ENCODE peak calls at places on chromosomes 1 and 21, in six cellular contexts. Z is stomach, O is ovary, R is heart left ventricle, W is body of pancreas, I is IMR-90. H is an unnamed sample.

GRCh38 chr21:44867464-44867863 is 6.0 kb downstream of the PTTG1IP start:
- DNase-seq in O (no peak), Z (no peak), R (no peak), I (no peak), W (no peak), H (no peak)

GRCh38 chr1:70044832-70045231 is 160.5 kb downstream of the LRRC40 start:
- DNase-seq in Z (no peak), R (no peak), W (no peak), I (peak; percentile 79), O (no peak), H (no peak)

GRCh38 chr1:3741566-3742438 is 10.4 kb upstream of the CCDC27 start:
- DNase-seq in O (no peak), I (no peak), Z (no peak), W (no peak), R (no peak), H (no peak)

GRCh38 chr1:41783189-41783639 is 135.5 kb downstream of the HIVEP3 start:
- DNase-seq in Z (no peak), I (peak; percentile 85), W (no peak), R (no peak), O (no peak), H (no peak)

GRCh38 chr1:37317870-37318431 is 156.4 kb upstream of the ZC3H12A start:
- DNase-seq in R (no peak), Z (no peak), O (no peak), I (no peak), W (no peak), H (no peak)

GRCh38 chr1:84406209-84406917 is 8.1 kb downstream of the DNASE2B start:
- DNase-seq in R (no peak), O (no peak), Z (no peak), W (no peak), I (peak; percentile 46), H (no peak)

GRCh38 chr1:59122527-59122926 is 174.4 kb upstream of the FGGY start:
- DNase-seq in O (no peak), I (no peak), Z (no peak), W (no peak), R (no peak), H (no peak)

GRCh38 chr1:186078245-186078644 is 296.8 kb downstream of the TPR start:
- DNase-seq in I (no peak), W (no peak), R (no peak), Z (no peak), O (no peak), H (no peak)

GRCh38 chr1:167748901-167749300 is 27.1 kb downstream of the MPZL1 start:
- DNase-seq in I (peak; percentile 46), O (no peak), R (no peak), W (no peak), Z (no peak), H (no peak)

GRCh38 chr21:33984021-33984481 is 68.4 kb upstream of the ATP5PO start:
- DNase-seq in R (no peak), W (no peak), O (no peak), I (no peak), Z (no peak), H (no peak)

GRCh38 chr1:170598618-170599017 is 65.3 kb upstream of the PRRX1 start:
- DNase-seq in O (no peak), R (no peak), Z (no peak), W (no peak), I (no peak), H (no peak)

GRCh38 chr1:246591047-246591446 is 24.8 kb downstream of the CNST start:
- DNase-seq in W (no peak), I (no peak), R (no peak), O (no peak), Z (no peak), H (no peak)

GRCh38 chr1:211126622-211127021 is 7.3 kb downstream of the KCNH1 start:
- DNase-seq in Z (no peak), I (peak; percentile 23), W (no peak), R (no peak), O (no peak), H (no peak)

GRCh38 chr1:237013608-237014007 is 9.4 kb upstream of the MT1HL1 start:
- DNase-seq in R (no peak), O (no peak), W (no peak), Z (no peak), I (no peak), H (no peak)

GRCh38 chr1:23343246-23344110 is 606 bp downstream of the HNRNPR start:
- DNase-seq in Z (peak; percentile 29), O (no peak), W (peak; percentile 32), R (no peak), I (peak; percentile 82), H (peak; percentile 74)

GRCh38 chr1:204095248-204095640 is 22.3 kb downstream of the SOX13 start:
- DNase-seq in I (no peak), R (no peak), Z (no peak), O (no peak), W (no peak), H (no peak)

GRCh38 chr1:117537291-117537920 is 68.4 kb upstream of the TENT5C start:
- DNase-seq in O (no peak), W (peak; percentile 74), Z (peak; percentile 74), R (no peak), I (no peak), H (no peak)

GRCh38 chr1:180154003-180154324 is 705 bp upstream of the QSOX1 start:
- DNase-seq in W (no peak), Z (no peak), O (no peak), R (no peak), I (no peak), H (peak; percentile 47)

GRCh38 chr1:77025599-77025998 is 158.3 kb downstream of the ST6GALNAC5 start:
- DNase-seq in I (no peak), R (no peak), W (no peak), Z (no peak), O (no peak), H (no peak)

GRCh38 chr1:9538669-9539164 is 548 bp upstream of the SLC25A33 start:
- DNase-seq in W (peak; percentile 24), R (peak; percentile 15), Z (no peak), O (peak; percentile 57), I (no peak), H (no peak)

GRCh38 chr1:220093361-220094015 is 444 bp upstream of the IARS2 start:
- DNase-seq in R (no peak), W (no peak), O (no peak), Z (no peak), I (no peak), H (no peak)

GRCh38 chr1:220092694-220093093 is 1.2 kb upstream of the IARS2 start:
- DNase-seq in W (no peak), Z (no peak), I (no peak), R (no peak), O (no peak), H (no peak)

GRCh38 chr1:220094016-220094911 is at the start of gene IARS2:
- DNase-seq in I (peak; percentile 82), W (peak; percentile 91), Z (peak; percentile 92), R (peak; percentile 90), O (peak; percentile 91), H (peak; percentile 89)

GRCh38 chr1:220084460-220084859 is 5.1 kb downstream of the BPNT1 start:
- DNase-seq in Z (no peak), W (no peak), I (no peak), R (no peak), O (no peak), H (no peak)

DNA sequence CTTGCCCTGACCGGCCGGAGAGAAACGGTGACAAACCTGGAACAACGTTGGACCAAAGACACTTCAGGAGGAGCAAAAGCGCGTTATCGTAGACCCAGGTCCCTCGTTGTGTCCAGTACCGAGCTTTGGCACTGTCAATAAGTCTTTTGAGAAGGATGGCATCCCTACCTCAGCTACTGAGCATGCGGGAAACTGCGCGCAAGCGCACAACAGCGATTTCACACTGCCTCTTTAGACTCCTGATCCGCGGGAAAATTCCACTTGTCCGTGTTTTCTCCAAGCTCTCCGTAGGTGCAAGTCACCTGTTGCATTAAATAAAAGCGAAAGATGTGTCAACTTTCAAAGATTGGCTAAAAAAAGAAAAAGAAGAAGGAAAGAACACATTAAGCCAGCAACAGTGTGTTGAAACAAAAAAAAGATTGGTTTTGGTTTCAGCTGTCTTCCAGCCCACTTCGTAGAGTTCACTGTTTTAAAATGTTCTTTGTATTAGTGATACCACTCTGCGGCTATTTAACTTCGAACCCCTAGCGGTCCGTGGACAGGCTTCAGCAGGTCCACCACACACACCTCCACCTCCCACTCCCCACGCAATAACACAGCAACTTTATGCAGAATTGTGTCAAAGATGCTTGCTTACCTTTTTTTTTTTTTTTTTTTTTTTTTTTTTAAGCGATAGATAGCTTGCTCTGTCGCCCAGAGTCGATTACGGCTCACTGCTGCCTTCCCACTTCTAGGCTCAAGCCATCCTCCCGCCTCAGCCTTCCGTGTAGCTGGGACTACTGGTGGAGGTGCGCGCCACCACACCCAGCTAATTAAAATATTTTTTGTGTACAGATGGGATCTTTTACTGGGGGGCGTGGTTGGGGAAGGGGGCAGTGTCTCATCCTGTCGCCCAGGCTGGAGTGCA is at the start of gene BPNT1:
- DNase-seq in I (peak; percentile 93), O (peak; percentile 92), R (peak; percentile 92), W (peak; percentile 97), Z (peak; percentile 99), H (peak; percentile 96)
- TF ChIP-seq POLR2A in I (no peak), O (peak; percentile 62), R (no peak), W (no peak), Z (no peak), H (peak; percentile 55)

DNA sequence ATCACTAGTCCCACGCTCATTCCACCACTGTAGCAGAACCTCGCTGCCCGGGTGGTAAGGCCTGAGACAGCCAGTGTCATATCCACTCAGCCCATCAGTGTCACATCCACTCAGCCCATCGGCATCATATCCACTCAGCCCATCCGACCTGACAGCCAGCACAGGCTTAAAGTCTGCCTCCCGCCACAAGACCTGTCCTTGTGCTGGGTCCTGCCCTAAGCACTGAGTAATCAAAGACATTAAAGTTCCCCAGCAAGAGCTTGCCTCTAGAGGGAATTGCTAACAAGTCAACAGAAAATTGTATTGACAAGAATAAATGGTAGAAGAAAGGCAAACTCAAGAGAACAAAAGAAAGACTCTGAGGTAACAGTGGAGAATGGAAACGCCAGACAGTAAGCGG is 1.4 kb downstream of the ITLN1 start:
- DNase-seq in Z (no peak), I (no peak), O (no peak), R (no peak), W (no peak), H (no peak)
- TF ChIP-seq POLR2A in Z (no peak), I (no peak), O (no peak), R (no peak), W (no peak), H (no peak)

GRCh38 chr1:64976361-64976760 is 10.0 kb upstream of the JAK1 start:
- DNase-seq in O (no peak), R (no peak), I (no peak), Z (no peak), W (no peak), H (no peak)

GRCh38 chr1:64973061-64973647 is 6.8 kb upstream of the JAK1 start:
- DNase-seq in Z (no peak), R (no peak), O (no peak), W (no peak), I (no peak), H (no peak)

GRCh38 chr1:64975740-64976139 is 9.4 kb upstream of the JAK1 start:
- DNase-seq in W (no peak), I (no peak), O (no peak), R (no peak), Z (no peak), H (no peak)

GRCh38 chr1:64974288-64974825 is 8.0 kb upstream of the JAK1 start:
- DNase-seq in O (no peak), R (no peak), Z (no peak), I (no peak), W (no peak), H (no peak)

GRCh38 chr1:64975127-64975526 is 8.8 kb upstream of the JAK1 start:
- DNase-seq in Z (no peak), W (no peak), I (no peak), O (no peak), R (no peak), H (no peak)
- TF ChIP-seq POLR2A in Z (no peak), W (no peak), I (no peak), O (no peak), R (no peak), H (no peak)

GRCh38 chr1:109248797-109249629 is at the start of gene CELSR2:
- DNase-seq in W (peak; percentile 71), Z (peak; percentile 75), I (peak; percentile 54), R (peak; percentile 50), O (peak; percentile 49), H (peak; percentile 82)
- TF ChIP-seq POLR2A in W (no peak), Z (no peak), I (no peak), R (no peak), O (no peak), H (no peak)